ENCODE peak calls at places on chromosomes 1 and 21, in four cellular contexts. C is left ventricle myocardium superior; B is stimulated activated CD4-positive, alpha-beta T cell treated with anti-CD3 and anti-CD28 coated beads, Interleukin-4, amount 100 ng/mL, for 48 hours; H is brain microvascular endothelial cell. S is an unnamed sample.

GRCh38 chr1:8137406-8138244 is 111.5 kb upstream of the ERRFI1 start:
- DNase-seq in B (no peak), C (no peak), H (peak; percentile 95), S (peak; percentile 34)

GRCh38 chr1:92473781-92474495 is 12.8 kb downstream of the GFI1 start:
- DNase-seq in H (no peak), C (no peak), B (no peak), S (no peak)

GRCh38 chr1:223515416-223515815 is 122.2 kb downstream of the CCDC185 start:
- DNase-seq in H (no peak), C (no peak), B (no peak), S (no peak)

GRCh38 chr21:44834951-44835646 is 17.2 kb upstream of the SUMO3 start:
- DNase-seq in C (no peak), B (no peak), H (no peak), S (no peak)

GRCh38 chr1:22332166-22332717 is 119.4 kb upstream of the ZBTB40 start:
- DNase-seq in H (no peak), B (no peak), C (no peak), S (no peak)

GRCh38 chr1:20980051-20980450 is 192.9 kb upstream of the HP1BP3 start:
- DNase-seq in B (no peak), H (no peak), C (no peak), S (no peak)

GRCh38 chr21:17869115-17869514 is 50.0 kb upstream of the C21orf91 start:
- DNase-seq in H (no peak), C (no peak), B (no peak), S (no peak)

GRCh38 chr1:220487297-220487820 is 40.6 kb upstream of the MARK1 start:
- DNase-seq in B (peak; percentile 13), H (peak; percentile 54), C (no peak), S (no peak)

GRCh38 chr1:198947456-198947855 is 308.6 kb downstream of the PTPRC start:
- DNase-seq in H (no peak), C (no peak), B (no peak), S (no peak)

GRCh38 chr1:77511440-77511840 is 171.0 kb downstream of the ZZZ3 start:
- DNase-seq in H (peak; percentile 69), B (no peak), C (no peak), S (no peak)

GRCh38 chr21:16211339-16212303 is 481.8 kb downstream of the USP25 start:
- DNase-seq in H (peak; percentile 22), C (no peak), B (no peak), S (no peak)

S was measured in testis.